ENCODE peak calls at places on chromosomes 6 and 20, in eight cellular contexts. A is Caki2; E is fibroblast of lung; D is NCI-H69; V is DMS153; T is T1000; K is pancreas; Z is stimulated activated CD8-positive, alpha-beta memory T cell treated with anti-CD3 and anti-CD28 coated beads, Interleukin-15, amount 100 ng/mL, for 24 hours. Y is an unnamed sample.

GRCh38 chr6:137589067-137589848 is 95.1 kb upstream of the OLIG3 start:
- DNase-seq in A (peak), E (peak), D (peak), V (no peak), T (peak), K (no peak), Z (no peak), Y (peak)

GRCh38 chr6:104958178-104958520 is 1.2 kb downstream of the LIN28B start:
- DNase-seq in A (no peak), E (no peak), D (no peak), V (no peak), T (no peak), K (no peak), Z (no peak), Y (no peak)

GRCh38 chr20:61295249-61295648 is 43.2 kb downstream of the CDH4 start:
- DNase-seq in A (no peak), E (peak), D (no peak), V (no peak), T (no peak), K (no peak), Z (no peak), Y (peak)

GRCh38 chr6:109389650-109390274 is 7.5 kb upstream of the CD164 start:
- DNase-seq in A (no peak), E (peak), D (no peak), V (no peak), T (no peak), K (no peak), Z (no peak), Y (peak)

GRCh38 chr6:21229061-21229460 is 364.5 kb upstream of the SOX4 start:
- DNase-seq in A (no peak), E (no peak), D (no peak), V (no peak), T (no peak), K (no peak), Z (no peak), Y (no peak)

GRCh38 chr6:47207261-47207660 is 102.4 kb downstream of the TNFRSF21 start:
- DNase-seq in A (peak), E (no peak), D (no peak), V (no peak), T (no peak), K (no peak), Z (no peak), Y (no peak)

GRCh38 chr6:38867726-38868125 is 152.6 kb downstream of the DNAH8 start:
- DNase-seq in A (no peak), E (no peak), D (no peak), V (no peak), T (no peak), K (no peak), Z (no peak), Y (no peak)

GRCh38 chr20:31674895-31675827 is 37.4 kb downstream of the COX4I2 start:
- DNase-seq in A (no peak), E (peak), D (peak), V (no peak), T (no peak), K (no peak), Z (peak), Y (peak)

GRCh38 chr6:33585403-33586107 is 5.5 kb upstream of the BAK1 start:
- DNase-seq in A (peak), E (peak), D (peak), V (peak), T (peak), K (peak), Z (peak), Y (peak)

GRCh38 chr20:51985013-51985415 is 182.7 kb upstream of the SALL4 start:
- DNase-seq in A (peak), E (peak), D (peak), V (no peak), T (peak), K (no peak), Z (no peak), Y (peak)

GRCh38 chr6:151350442-151351145 is 40.8 kb downstream of the ZBTB2 start:
- DNase-seq in A (no peak), E (no peak), D (no peak), V (no peak), T (no peak), K (no peak), Z (no peak), Y (no peak)

GRCh38 chr6:124535746-124536145 is 426.5 kb upstream of the RNF217 start:
- DNase-seq in A (peak), E (peak), D (peak), V (no peak), T (peak), K (no peak), Z (no peak), Y (peak)

GRCh38 chr6:166954118-166954713 is 2.1 kb downstream of the RNASET2 start:
- DNase-seq in A (no peak), E (no peak), D (no peak), V (no peak), T (no peak), K (no peak), Z (no peak), Y (no peak)

GRCh38 chr6:79494841-79495240 is 42.4 kb downstream of the LCA5 start:
- DNase-seq in A (no peak), E (no peak), D (no peak), V (no peak), T (no peak), K (no peak), Z (no peak), Y (no peak)